ENCODE peak calls at places on chromosomes 12 and 14, in nine cellular contexts. T is SJSA1, A is PC-3, R is fibroblast of lung, G is adrenal gland, U is ovary, K is PC-9, V is tibial artery, I is aorta. H is an unnamed sample.

GRCh38 chr12:10965511-10965910 is 21.2 kb downstream of the TAS2R50 start:
- DNase-seq in T (no peak), I (no peak), R (no peak), G (no peak), U (no peak), A (no peak), K (no peak), V (no peak), H (no peak)

GRCh38 chr12:3132636-3133409 is 55.6 kb downstream of the TSPAN9 start:
- DNase-seq in K (no peak), R (peak), T (no peak), V (no peak), A (no peak), U (no peak), I (peak), G (no peak), H (peak)

GRCh38 chr12:67193705-67194104 is 75.5 kb upstream of the CAND1 start:
- DNase-seq in G (no peak), T (no peak), K (peak), I (no peak), A (peak), U (no peak), V (no peak), R (peak), H (no peak)

GRCh38 chr12:5280091-5280490 is 151.8 kb upstream of the NTF3 start:
- DNase-seq in G (no peak), V (no peak), K (no peak), A (no peak), R (no peak), U (no peak), I (no peak), T (no peak), H (no peak)

GRCh38 chr14:95519699-95520098 is 3.2 kb upstream of the SYNE3 start:
- DNase-seq in U (peak), K (no peak), T (peak), R (peak), G (peak), A (peak), V (peak), I (peak), H (peak)

GRCh38 chr12:120639771-120640721 is at the start of gene CABP1:
- DNase-seq in K (peak), I (peak), V (no peak), R (no peak), T (no peak), G (no peak), U (no peak), A (no peak), H (peak)

GRCh38 chr12:66144796-66145754 is 14.5 kb upstream of the LLPH start:
- DNase-seq in V (peak), A (peak), R (peak), U (peak), G (peak), I (no peak), K (peak), T (no peak), H (peak)

GRCh38 chr14:22980672-22981089 is 1.7 kb downstream of the AJUBA start:
- DNase-seq in A (peak), T (peak), U (peak), K (peak), V (no peak), R (no peak), G (peak), I (peak), H (peak)

GRCh38 chr14:43116341-43116740 is 1390.7 kb downstream of the FSCB start:
- DNase-seq in I (no peak), R (no peak), A (peak), T (no peak), V (no peak), U (no peak), K (no peak), G (no peak), H (no peak)

GRCh38 chr14:22689186-22689585 is 45.0 kb upstream of the OR6J1 start:
- DNase-seq in G (no peak), I (no peak), T (no peak), K (peak), U (no peak), V (no peak), A (peak), R (peak), H (no peak)

GRCh38 chr12:101967506-101967905 is 90.1 kb downstream of the DRAM1 start:
- DNase-seq in V (no peak), R (no peak), T (no peak), A (no peak), I (no peak), U (no peak), G (no peak), K (no peak), H (no peak)

GRCh38 chr12:40718878-40719372 is 26.7 kb downstream of the CNTN1 start:
- DNase-seq in R (no peak), G (no peak), U (no peak), V (no peak), T (no peak), K (no peak), I (no peak), A (no peak), H (no peak)

GRCh38 chr12:86006727-86007126 is 132.6 kb downstream of the NTS start:
- DNase-seq in V (no peak), R (no peak), A (peak), T (no peak), K (no peak), G (no peak), U (no peak), I (no peak), H (no peak)

GRCh38 chr14:101474563-101475467 is 86.5 kb upstream of the DIO3 start:
- DNase-seq in K (no peak), V (peak), R (peak), G (no peak), U (peak), A (no peak), I (peak), T (peak), H (peak)

GRCh38 chr14:85675957-85676356 is 146.0 kb downstream of the FLRT2 start:
- DNase-seq in T (no peak), K (no peak), G (no peak), I (no peak), V (no peak), A (no peak), U (no peak), R (peak), H (peak)

GRCh38 chr12:121803861-121804416 is at the start of gene SETD1B:
- DNase-seq in T (peak), A (peak), I (no peak), G (peak), V (no peak), U (peak), K (no peak), R (peak), H (peak)

GRCh38 chr12:45688188-45688587 is 41.3 kb upstream of the ARID2 start:
- DNase-seq in K (peak), G (no peak), U (no peak), R (no peak), I (no peak), V (no peak), T (no peak), A (peak), H (no peak)

GRCh38 chr12:57517187-57517586 is 3.1 kb downstream of the DDIT3 start:
- DNase-seq in G (peak), A (peak), T (peak), V (no peak), K (no peak), R (peak), I (no peak), U (no peak), H (peak)

GRCh38 chr12:57737467-57738141 is 938 bp downstream of the AGAP2 start:
- DNase-seq in T (no peak), V (no peak), A (no peak), K (no peak), U (no peak), R (no peak), I (no peak), G (no peak), H (no peak)

GRCh38 chr14:76294876-76295275 is 81.1 kb upstream of the ESRRB start:
- DNase-seq in K (no peak), U (no peak), T (no peak), V (no peak), I (no peak), R (no peak), G (no peak), A (no peak), H (no peak)

GRCh38 chr12:123363743-123364531 is 710 bp downstream of the SBNO1 start:
- DNase-seq in V (no peak), R (no peak), T (no peak), U (no peak), A (peak), K (peak), G (peak), I (peak), H (peak)

DNA sequence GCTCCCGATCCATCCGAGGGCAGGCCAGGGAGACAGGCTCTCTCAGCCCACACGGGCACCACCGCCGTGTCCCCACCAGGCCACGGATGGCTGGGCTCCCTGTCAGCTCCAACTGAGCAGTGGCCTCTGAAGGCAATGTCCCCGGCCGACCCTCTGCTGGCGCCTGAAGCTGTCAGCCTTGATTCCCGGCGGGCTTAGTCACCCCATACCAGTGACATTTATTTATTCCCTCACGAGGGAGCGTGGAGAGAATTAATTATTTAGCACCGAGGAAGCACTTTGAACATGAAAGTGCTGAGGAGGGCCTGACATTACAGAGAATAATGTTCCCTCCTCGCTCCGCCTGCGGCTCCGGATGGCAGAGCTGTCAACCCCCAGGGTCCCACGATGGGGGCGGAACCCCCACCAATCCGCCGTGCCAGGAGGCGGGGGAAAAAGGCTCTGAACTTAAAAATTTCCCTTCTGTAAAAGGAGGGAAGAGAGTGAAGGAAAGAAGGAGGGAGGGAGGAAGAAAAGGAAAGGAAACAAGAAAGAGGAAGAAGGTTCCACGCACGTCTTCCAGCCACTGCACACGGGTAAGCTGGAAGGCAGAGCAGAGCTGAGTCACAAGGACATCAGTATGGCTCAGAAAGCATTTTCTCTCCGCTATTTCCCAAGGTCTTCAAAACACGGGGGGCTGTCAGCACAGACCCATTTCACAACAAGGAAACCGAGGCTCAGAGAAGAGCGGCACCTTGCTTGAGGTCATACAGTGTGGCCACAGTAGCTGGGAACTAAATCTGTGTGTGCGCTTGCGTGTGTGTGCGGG is 108.7 kb upstream of the NCOR2 start:
- DNase-seq in R (peak), V (no peak), U (no peak), I (peak), K (no peak), A (no peak), G (peak), T (peak), H (no peak)
- H3K4me3 ChIP-seq in R (no peak), V (peak), U (no peak), I (no peak), K (no peak), A (no peak), G (no peak), T (peak), H (no peak)

GRCh38 chr14:56324831-56325230 is 206.6 kb downstream of the PELI2 start:
- DNase-seq in I (no peak), K (no peak), U (no peak), V (no peak), R (no peak), G (no peak), T (no peak), A (no peak), H (no peak)

GRCh38 chr14:56328021-56328420 is 209.8 kb downstream of the PELI2 start:
- DNase-seq in I (no peak), T (no peak), G (no peak), K (no peak), R (no peak), V (no peak), U (no peak), A (no peak), H (no peak)

GRCh38 chr14:56325251-56325839 is 207.1 kb downstream of the PELI2 start:
- DNase-seq in U (no peak), R (peak), K (no peak), V (no peak), T (no peak), G (no peak), I (no peak), A (no peak), H (no peak)

GRCh38 chr14:56318393-56319115 is 200.3 kb downstream of the PELI2 start:
- DNase-seq in K (no peak), R (no peak), A (no peak), U (no peak), I (no peak), G (no peak), T (no peak), V (no peak), H (no peak)

DNA sequence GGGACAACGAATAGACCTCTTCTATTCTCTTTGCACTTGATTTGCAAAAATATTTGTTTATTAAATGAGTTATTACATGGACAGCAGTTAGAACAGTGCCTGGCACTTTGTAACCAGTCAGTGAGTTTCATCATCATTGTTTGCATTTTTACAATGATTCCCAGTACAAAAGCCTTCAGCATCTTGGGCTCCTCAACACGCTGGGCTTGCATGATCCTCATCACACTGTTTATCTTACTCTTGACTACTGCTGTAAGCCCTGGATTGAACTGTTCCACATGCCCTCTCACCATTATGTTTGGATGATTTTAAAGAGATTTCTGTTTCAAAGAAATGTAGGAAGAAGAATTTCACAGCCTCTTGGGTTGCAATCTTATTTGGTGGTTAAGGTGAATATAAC is 204.3 kb downstream of the PELI2 start:
- DNase-seq in A (no peak), R (peak), U (no peak), I (no peak), G (no peak), T (no peak), K (no peak), V (no peak), H (no peak)
- H3K27ac ChIP-seq in A (no peak), R (no peak), U (no peak), I (no peak), G (no peak), T (no peak), K (no peak), V (no peak), H (no peak)

DNA sequence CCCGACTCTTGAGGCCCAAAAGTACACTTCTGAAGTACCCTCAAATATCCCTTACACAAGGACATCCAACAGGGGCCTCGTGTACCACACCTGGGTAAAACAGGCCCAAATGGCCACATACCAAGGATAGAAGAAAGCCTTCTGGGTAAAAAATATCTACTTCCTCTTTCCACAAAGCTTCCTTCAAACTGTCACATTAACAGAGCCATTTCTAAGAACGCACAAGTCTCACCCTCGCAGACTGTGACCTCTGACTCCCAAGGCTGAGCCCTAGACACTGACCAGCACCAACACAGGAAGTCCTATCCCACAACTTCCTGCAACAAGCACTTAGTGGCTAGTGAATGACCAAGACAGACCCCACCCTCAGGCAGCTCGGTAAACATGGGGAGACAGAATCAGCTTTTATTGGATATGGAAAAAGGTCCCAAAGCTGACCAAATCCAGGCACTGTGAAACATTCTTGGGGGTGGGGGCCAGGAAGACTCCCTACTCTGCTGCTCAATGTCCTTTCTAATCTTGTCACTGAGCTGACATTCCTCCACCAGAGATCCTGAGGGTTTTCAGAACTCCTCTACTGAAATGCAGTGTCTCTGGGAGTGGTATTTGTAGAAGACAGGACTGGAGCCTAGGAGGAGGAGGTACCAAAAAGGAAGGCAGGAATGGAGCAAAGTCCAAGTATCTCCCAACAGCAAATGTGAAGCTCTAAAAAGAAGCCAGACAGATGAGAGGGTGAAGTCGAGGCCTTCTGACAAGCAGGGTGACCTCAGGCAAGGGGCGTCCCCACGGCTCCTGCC is 15.9 kb downstream of the KCTD10 start:
- DNase-seq in I (peak), T (no peak), R (peak), V (no peak), G (peak), A (peak), K (no peak), U (no peak), H (peak)
- H3K4me3 ChIP-seq in I (no peak), T (no peak), R (no peak), V (no peak), G (no peak), A (peak), K (no peak), U (no peak), H (no peak)

GRCh38 chr12:94972795-94973194 is 30.7 kb downstream of the NDUFA12 start:
- DNase-seq in V (no peak), T (no peak), R (no peak), A (no peak), K (no peak), U (no peak), I (no peak), G (no peak), H (no peak)

GRCh38 chr12:94973202-94973601 is 30.3 kb downstream of the NDUFA12 start:
- DNase-seq in G (no peak), I (no peak), A (no peak), V (no peak), T (no peak), R (peak), U (no peak), K (no peak), H (no peak)

GRCh38 chr12:94970560-94970959 is 32.9 kb downstream of the NDUFA12 start:
- DNase-seq in T (no peak), A (no peak), U (no peak), G (no peak), V (no peak), K (no peak), I (no peak), R (no peak), H (no peak)

GRCh38 chr12:94969424-94969823 is 34.1 kb downstream of the NDUFA12 start:
- DNase-seq in K (no peak), I (no peak), T (no peak), G (no peak), U (no peak), R (no peak), A (no peak), V (no peak), H (no peak)

DNA sequence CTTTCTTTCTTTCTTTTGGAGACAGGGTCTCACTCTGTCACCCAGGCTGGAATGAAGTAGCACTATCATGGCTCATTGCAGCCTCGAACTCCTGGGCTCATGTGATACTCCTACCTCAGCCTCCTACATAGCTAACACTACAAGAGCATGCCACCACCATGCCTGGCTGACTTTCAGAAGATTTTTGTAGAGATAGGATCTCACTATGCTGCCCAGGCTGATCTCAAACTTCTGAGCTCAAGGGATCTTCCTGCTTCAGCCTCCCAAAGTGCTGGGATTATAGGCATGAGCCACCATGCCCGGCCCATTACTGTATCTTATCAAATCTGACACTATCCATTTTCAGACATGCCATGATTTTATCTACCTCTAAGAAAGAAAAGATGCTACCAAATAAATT is 31.6 kb downstream of the NDUFA12 start:
- DNase-seq in R (no peak), A (no peak), T (no peak), U (no peak), K (no peak), V (no peak), I (no peak), G (no peak), H (no peak)
- H3K27ac ChIP-seq in R (no peak), A (no peak), T (no peak), U (no peak), K (no peak), V (no peak), I (no peak), G (no peak), H (no peak)

GRCh38 chr14:105888784-105889665 is 362.6 kb downstream of the TMEM121 start:
- DNase-seq in V (peak), T (no peak), U (peak), G (no peak), I (peak), K (no peak), A (no peak), R (no peak), H (no peak)

GRCh38 chr14:105889666-105890473 is 363.5 kb downstream of the TMEM121 start:
- DNase-seq in T (peak), V (peak), G (no peak), A (no peak), U (no peak), I (peak), K (no peak), R (no peak), H (peak)

GRCh38 chr14:105885561-105886320 is 359.4 kb downstream of the TMEM121 start:
- DNase-seq in I (peak), A (no peak), V (peak), U (peak), G (no peak), T (peak), R (no peak), K (no peak), H (peak)

GRCh38 chr14:105890474-105891220 is 364.3 kb downstream of the TMEM121 start:
- DNase-seq in T (peak), A (no peak), U (peak), K (no peak), R (no peak), I (peak), G (no peak), V (peak), H (peak)

GRCh38 chr14:105888151-105888550 is 361.8 kb downstream of the TMEM121 start:
- DNase-seq in I (peak), V (no peak), T (no peak), A (no peak), K (no peak), G (no peak), U (peak), R (no peak), H (no peak)
- H3K4me3 ChIP-seq in I (no peak), V (no peak), T (no peak), A (no peak), K (no peak), G (no peak), U (no peak), R (no peak), H (no peak)

GRCh38 chr12:26807292-26807691 is 25.7 kb downstream of the ITPR2 start:
- DNase-seq in G (no peak), I (no peak), V (no peak), R (no peak), A (no peak), K (no peak), T (no peak), U (no peak), H (no peak)
- H3K27ac ChIP-seq in G (no peak), I (no peak), V (no peak), R (no peak), A (no peak), K (no peak), T (no peak), U (no peak), H (no peak)

GRCh38 chr12:116127858-116128257 is 149.6 kb downstream of the MED13L start:
- DNase-seq in G (no peak), U (no peak), T (no peak), R (no peak), V (no peak), I (no peak), K (no peak), A (no peak), H (no peak)
- H3K4me3 ChIP-seq in G (no peak), U (no peak), T (no peak), R (no peak), V (no peak), I (no peak), K (no peak), A (no peak), H (no peak)

GRCh38 chr12:52350021-52350620 is 17.2 kb downstream of the KRT85 start:
- DNase-seq in R (no peak), A (no peak), G (no peak), T (no peak), K (no peak), U (no peak), I (peak), V (no peak), H (no peak)
- H3K27ac ChIP-seq in R (no peak), A (no peak), G (no peak), T (no peak), K (no peak), U (no peak), I (no peak), V (no peak), H (no peak)